ENCODE peak calls at places on chromosomes 5 and 9, in nine cellular contexts. K, F, D, M, S, L, J, Q and B are unnamed samples.

GRCh38 chr5:16937023-16937379 is 913 bp upstream of the MYO10 start:
- DNase-seq in F (no peak), Q (no peak), K (no peak), D (peak; percentile 41), S (no peak), M (no peak), J (peak; percentile 74), L (no peak), B (no peak)

GRCh38 chr9:129428890-129429577 is 191.9 kb downstream of the C9orf50 start:
- DNase-seq in F (no peak), D (no peak), K (no peak), S (no peak), L (no peak), M (no peak), J (no peak), Q (no peak), B (no peak)

GRCh38 chr9:120152295-120152694 is 427.7 kb downstream of the CDK5RAP2 start:
- DNase-seq in S (no peak), Q (no peak), L (no peak), M (no peak), F (no peak), J (no peak), K (no peak), D (no peak), B (no peak)

GRCh38 chr9:2017209-2017458 is 2.0 kb downstream of the SMARCA2 start:
- DNase-seq in D (no peak), J (no peak), K (peak; percentile 31), L (no peak), F (no peak), S (no peak), Q (no peak), M (no peak), B (no peak)

GRCh38 chr5:79399046-79399445 is 114.9 kb downstream of the HOMER1 start:
- DNase-seq in F (no peak), L (no peak), K (no peak), S (no peak), J (no peak), M (no peak), D (no peak), Q (no peak), B (no peak)

GRCh38 chr9:71626395-71626794 is 141.9 kb downstream of the CEMIP2 start:
- DNase-seq in S (no peak), M (no peak), D (no peak), J (no peak), Q (no peak), F (no peak), K (no peak), L (no peak), B (no peak)

GRCh38 chr5:29963956-29964355 is 1229.5 kb upstream of the CDH6 start:
- DNase-seq in L (no peak), M (no peak), F (no peak), J (no peak), S (no peak), Q (no peak), K (no peak), D (no peak), B (no peak)

GRCh38 chr5:14417792-14418765 is 163.5 kb upstream of the OTULINL start:
- DNase-seq in F (no peak), M (no peak), L (no peak), S (no peak), Q (no peak), K (peak; percentile 55), D (no peak), J (no peak), B (no peak)

GRCh38 chr5:65262590-65263189 is 219.0 kb downstream of the ADAMTS6 start:
- DNase-seq in K (peak; percentile 93), D (no peak), S (no peak), J (no peak), L (no peak), F (peak; percentile 15), M (no peak), Q (no peak), B (no peak)

GRCh38 chr5:61817472-61818326 is 485.6 kb downstream of the ZSWIM6 start:
- DNase-seq in F (no peak), D (no peak), J (no peak), Q (no peak), M (no peak), L (peak; percentile 63), K (peak; percentile 39), S (no peak), B (no peak)

GRCh38 chr5:20619606-20620005 is 631.6 kb upstream of the CDH18 start:
- DNase-seq in J (no peak), M (no peak), Q (no peak), D (no peak), S (no peak), L (no peak), F (no peak), K (no peak), B (no peak)

GRCh38 chr5:165795073-165795472 is 2289.7 kb downstream of the MAT2B start:
- DNase-seq in J (no peak), D (no peak), F (no peak), S (no peak), M (no peak), L (no peak), K (no peak), Q (no peak), B (no peak)

GRCh38 chr9:87716141-87716540 is 9.8 kb upstream of the CTSL start:
- DNase-seq in D (no peak), K (no peak), M (no peak), F (no peak), Q (no peak), J (no peak), S (no peak), L (no peak), B (no peak)

DNA sequence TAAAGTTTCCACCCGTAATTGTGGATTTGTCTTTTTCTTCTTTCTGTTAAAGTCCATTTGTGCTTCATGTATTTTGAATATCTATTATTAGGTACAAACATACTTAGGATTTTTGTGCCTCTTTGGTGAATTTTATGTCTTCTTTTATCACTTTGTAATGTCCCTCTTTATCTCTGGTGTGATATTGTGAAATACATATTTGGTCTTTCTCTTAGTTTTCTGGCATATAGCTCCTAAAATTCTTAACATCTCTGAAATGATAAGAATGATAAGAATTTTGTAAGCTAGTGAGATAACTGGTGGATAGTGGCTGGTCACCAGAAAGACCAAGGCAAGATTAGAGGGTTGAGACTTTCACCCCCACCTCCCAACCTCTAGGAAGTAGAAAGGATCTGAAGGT is 111.1 kb downstream of the KCTD16 start:
- DNase-seq in Q (no peak), F (no peak), S (no peak), M (no peak), J (no peak), D (no peak), K (no peak), L (no peak), B (no peak)
- H3K27me3 ChIP-seq in Q (no peaks in the 10 kb centered on the region), F (no peaks in the 10 kb centered on the region), S (no peaks in the 10 kb centered on the region), M (no peaks in the 10 kb centered on the region), J (no peaks in the 10 kb centered on the region), D (no peaks in the 10 kb centered on the region), K (no peaks in the 10 kb centered on the region), L (no peaks in the 10 kb centered on the region), B (no peaks in the 10 kb centered on the region)

GRCh38 chr5:36883894-36884462 is 7.4 kb downstream of the NIPBL start:
- DNase-seq in Q (no peak), D (no peak), J (no peak), L (no peak), S (no peak), M (no peak), F (no peak), K (no peak), B (no peak)

GRCh38 chr5:36881807-36882206 is 5.2 kb downstream of the NIPBL start:
- DNase-seq in F (no peak), D (no peak), M (no peak), L (no peak), J (no peak), Q (no peak), S (no peak), K (no peak), B (no peak)

GRCh38 chr5:36880761-36881160 is 4.2 kb downstream of the NIPBL start:
- DNase-seq in Q (no peak), D (no peak), L (no peak), K (no peak), J (no peak), M (no peak), F (no peak), S (no peak), B (no peak)

GRCh38 chr5:36881304-36881703 is 4.7 kb downstream of the NIPBL start:
- DNase-seq in K (no peak), F (no peak), M (no peak), D (no peak), J (no peak), S (no peak), L (no peak), Q (no peak), B (no peak)

GRCh38 chr5:36882250-36882649 is 5.7 kb downstream of the NIPBL start:
- DNase-seq in S (no peak), M (no peak), J (no peak), L (no peak), F (no peak), Q (no peak), K (no peak), D (no peak), B (no peak)
- H3K27me3 ChIP-seq in S (no peaks in the 10 kb centered on the region), M (no peaks in the 10 kb centered on the region), J (no peaks in the 10 kb centered on the region), L (no peaks in the 10 kb centered on the region), F (no peaks in the 10 kb centered on the region), Q (no peaks in the 10 kb centered on the region), K (no peaks in the 10 kb centered on the region), D (no peaks in the 10 kb centered on the region), B (no peaks in the 10 kb centered on the region)

GRCh38 chr5:173230741-173231380 is 4.1 kb downstream of the NKX2-5 start:
- DNase-seq in Q (peak; percentile 64), F (no peak), K (no peak), D (peak; percentile 71), S (no peak), L (no peak), J (no peak), M (no peak), B (no peak)
- H3K27me3 ChIP-seq in Q (peaks cover 90% of the 10 kb centered on the region), F (peaks cover 3% of the 10 kb centered on the region), K (peaks cover 93% of the 10 kb centered on the region), D (peaks cover 72% of the 10 kb centered on the region), S (peaks cover 9% of the 10 kb centered on the region), L (peaks cover 2% of the 10 kb centered on the region), J (peaks cover 91% of the 10 kb centered on the region), M (peaks cover 40% of the 10 kb centered on the region), B (peaks cover 70% of the 10 kb centered on the region)

GRCh38 chr5:179220716-179221115 is 124.5 kb downstream of the ADAMTS2 start:
- DNase-seq in M (no peak), Q (no peak), F (no peak), K (no peak), L (no peak), S (no peak), J (no peak), D (peak; percentile 62), B (no peak)
- H3K27me3 ChIP-seq in M (no peaks in the 10 kb centered on the region), Q (no peaks in the 10 kb centered on the region), F (no peaks in the 10 kb centered on the region), K (no peaks in the 10 kb centered on the region), L (no peaks in the 10 kb centered on the region), S (no peaks in the 10 kb centered on the region), J (no peaks in the 10 kb centered on the region), D (no peaks in the 10 kb centered on the region), B (no peaks in the 10 kb centered on the region)

GRCh38 chr5:93320920-93321319 is 260.1 kb downstream of the NR2F1-AS1 start:
- DNase-seq in Q (no peak), F (no peak), J (no peak), K (no peak), M (no peak), S (no peak), L (no peak), D (no peak), B (no peak)
- H3K27me3 ChIP-seq in Q (no peaks in the 10 kb centered on the region), F (no peaks in the 10 kb centered on the region), J (no peaks in the 10 kb centered on the region), K (no peaks in the 10 kb centered on the region), M (no peaks in the 10 kb centered on the region), S (no peaks in the 10 kb centered on the region), L (no peaks in the 10 kb centered on the region), D (no peaks in the 10 kb centered on the region), B (no peaks in the 10 kb centered on the region)